ENCODE peak calls at places on chromosome 6, in four cellular contexts. A is cardiac fibroblast, T is astrocyte, K is bronchial epithelial cell. Z is an unnamed sample.

GRCh38 chr6:109349419-109349987 is 32.8 kb downstream of the CD164 start:
- DNase-seq in A (peak; percentile 85), T (peak; percentile 60), K (peak; percentile 95), Z (peak; percentile 85)

GRCh38 chr6:53148684-53149083 is at the start of gene GCM1:
- DNase-seq in A (no peak), T (no peak), K (no peak), Z (no peak)

GRCh38 chr6:134822920-134823430 is 126.9 kb downstream of the ALDH8A1 start:
- DNase-seq in A (peak; percentile 92), T (peak; percentile 66), K (peak; percentile 79), Z (peak; percentile 93)

GRCh38 chr6:56693988-56694387 is 51.3 kb upstream of the DST start:
- DNase-seq in A (no peak), T (peak; percentile 29), K (peak; percentile 77), Z (no peak)

GRCh38 chr6:21593927-21594421 is 423 bp downstream of the SOX4 start:
- DNase-seq in A (peak; percentile 74), T (peak; percentile 65), K (no peak), Z (peak; percentile 67)

GRCh38 chr6:156828280-156828703 is 51.1 kb downstream of the ARID1B start:
- DNase-seq in A (peak; percentile 92), T (peak; percentile 90), K (peak; percentile 91), Z (peak; percentile 97)

GRCh38 chr6:77447254-77447653 is 16.0 kb downstream of the HTR1B start:
- DNase-seq in A (peak; percentile 40), T (peak; percentile 67), K (peak; percentile 54), Z (peak; percentile 72)

GRCh38 chr6:38610050-38610619 is 29.6 kb downstream of the BTBD9 start:
- DNase-seq in A (no peak), T (no peak), K (no peak), Z (no peak)

GRCh38 chr6:86609549-86610388 is 327.6 kb upstream of the HTR1E start:
- DNase-seq in A (no peak), T (no peak), K (no peak), Z (no peak)

GRCh38 chr6:56628105-56628504 is 14.6 kb downstream of the DST start:
- DNase-seq in A (no peak), T (no peak), K (no peak), Z (no peak)

GRCh38 chr6:169824021-169824420 is 72.6 kb downstream of the ERMARD start:
- DNase-seq in A (no peak), T (no peak), K (no peak), Z (no peak)

GRCh38 chr6:163231356-163232014 is 183.0 kb upstream of the QKI start:
- DNase-seq in A (no peak), T (no peak), K (peak; percentile 35), Z (no peak)

GRCh38 chr6:53347250-53347920 is 1.4 kb downstream of the ELOVL5 start:
- DNase-seq in A (peak; percentile 29), T (peak; percentile 41), K (peak; percentile 47), Z (peak; percentile 41)

GRCh38 chr6:60867548-60867947 is 1418.5 kb downstream of the KHDRBS2 start:
- DNase-seq in A (no peak), T (no peak), K (no peak), Z (no peak)

GRCh38 chr6:157571269-157571668 is 190.3 kb downstream of the ZDHHC14 start:
- DNase-seq in A (no peak), T (no peak), K (no peak), Z (no peak)

GRCh38 chr6:136477548-136477947 is 72.7 kb downstream of the MAP7 start:
- DNase-seq in A (no peak), T (no peak), K (no peak), Z (no peak)

GRCh38 chr6:169897601-169898358 is 146.4 kb downstream of the ERMARD start:
- DNase-seq in A (no peak), T (no peak), K (no peak), Z (no peak)

GRCh38 chr6:12509060-12509459 is 207.5 kb upstream of the PHACTR1 start:
- DNase-seq in A (no peak), T (no peak), K (peak; percentile 55), Z (no peak)

GRCh38 chr6:41509596-41509995 is 36.6 kb upstream of the FOXP4 start:
- DNase-seq in A (no peak), T (no peak), K (no peak), Z (no peak)

GRCh38 chr6:158018370-158018771 is 36.7 kb downstream of the SYNJ2 start:
- DNase-seq in A (peak; percentile 74), T (peak; percentile 62), K (no peak), Z (peak; percentile 45)

GRCh38 chr6:153800580-153800979 is 238.5 kb upstream of the OPRM1 start:
- DNase-seq in A (no peak), T (no peak), K (no peak), Z (no peak)

GRCh38 chr6:111985202-111985731 is 68.6 kb upstream of the CCN6 start:
- DNase-seq in A (peak; percentile 97), T (peak; percentile 99), K (peak; percentile 99), Z (peak; percentile 94)

GRCh38 chr6:170050591-170051041 is 240.3 kb downstream of the DLL1 start:
- DNase-seq in A (no peak), T (no peak), K (no peak), Z (no peak)

GRCh38 chr6:25454141-25454540 is 175.0 kb downstream of the CARMIL1 start:
- DNase-seq in A (peak; percentile 48), T (no peak), K (peak; percentile 47), Z (peak; percentile 41)

GRCh38 chr6:33828452-33828763 is 24.6 kb upstream of the MLN start:
- DNase-seq in A (no peak), T (no peak), K (no peak), Z (no peak)

GRCh38 chr6:7073082-7073783 is 34.5 kb upstream of the RREB1 start:
- DNase-seq in A (no peak), T (no peak), K (peak; percentile 47), Z (peak; percentile 15)

GRCh38 chr6:92132446-92132845 is 1286.9 kb downstream of the EPHA7 start:
- DNase-seq in A (no peak), T (no peak), K (peak; percentile 48), Z (no peak)

GRCh38 chr6:141097471-141097870 is 1035.3 kb upstream of the GJE1 start:
- DNase-seq in A (peak; percentile 62), T (no peak), K (peak; percentile 68), Z (peak; percentile 59)

GRCh38 chr6:22145294-22145693 is 151.5 kb downstream of the PRL start:
- DNase-seq in A (no peak), T (no peak), K (no peak), Z (no peak)

GRCh38 chr6:26307830-26308229 is 57.2 kb upstream of the BTN3A2 start:
- DNase-seq in A (no peak), T (no peak), K (peak; percentile 60), Z (no peak)

GRCh38 chr6:157961829-157962228 is 19.8 kb upstream of the SYNJ2 start:
- DNase-seq in A (no peak), T (no peak), K (no peak), Z (no peak)

GRCh38 chr6:104940238-104940880 is 16.5 kb upstream of the LIN28B start:
- DNase-seq in A (no peak), T (no peak), K (no peak), Z (no peak)

GRCh38 chr6:151081658-151082057 is 158.1 kb upstream of the AKAP12 start:
- DNase-seq in A (no peak), T (no peak), K (no peak), Z (no peak)

GRCh38 chr6:140345935-140346334 is 971.5 kb upstream of the CITED2 start:
- DNase-seq in A (peak; percentile 18), T (no peak), K (no peak), Z (no peak)

GRCh38 chr6:145147559-145147958 is 587.8 kb downstream of the EPM2A start:
- DNase-seq in A (peak; percentile 62), T (peak; percentile 65), K (peak; percentile 80), Z (peak; percentile 79)

GRCh38 chr6:42021847-42022754 is 28.2 kb upstream of the TAF8 start:
- DNase-seq in A (no peak), T (no peak), K (no peak), Z (peak; percentile 39)

GRCh38 chr6:135325624-135326424 is 144.7 kb downstream of the MYB start:
- DNase-seq in A (peak; percentile 41), T (no peak), K (peak; percentile 26), Z (peak; percentile 21)

GRCh38 chr6:40295251-40295949 is 291.8 kb downstream of the LRFN2 start:
- DNase-seq in A (no peak), T (no peak), K (peak; percentile 8), Z (peak; percentile 14)

GRCh38 chr6:31203345-31203979 is 33.0 kb upstream of the POU5F1 start:
- DNase-seq in A (peak; percentile 85), T (peak; percentile 71), K (peak; percentile 98), Z (peak; percentile 83)
- H3K4me3 ChIP-seq in A (no peak overlapping the region), T (peak overlapping the region; percentile 64), K (peak overlapping the region; percentile 32), Z (peak overlapping the region; percentile 32)

GRCh38 chr6:2854394-2854982 is 12.8 kb upstream of the SERPINB1 start:
- DNase-seq in A (peak; percentile 92), T (no peak), K (no peak), Z (peak; percentile 45)

GRCh38 chr6:2852514-2852855 is 10.8 kb upstream of the SERPINB1 start:
- DNase-seq in A (no peak), T (no peak), K (no peak), Z (no peak)

GRCh38 chr6:2855061-2855519 is 13.4 kb upstream of the SERPINB1 start:
- DNase-seq in A (peak; percentile 79), T (no peak), K (no peak), Z (no peak)

GRCh38 chr6:2852921-2853322 is 11.3 kb upstream of the SERPINB1 start:
- DNase-seq in A (no peak), T (no peak), K (no peak), Z (no peak)

GRCh38 chr6:2853766-2854393 is 12.2 kb upstream of the SERPINB1 start:
- DNase-seq in A (peak; percentile 94), T (peak; percentile 70), K (peak; percentile 73), Z (peak; percentile 87)
- TF ChIP-seq CTCF in A (peak; percentile 32), T (peak; percentile 39), K (peak; percentile 39), Z (peak; percentile 50)

GRCh38 chr6:35495258-35496035 is 1.4 kb downstream of the TEAD3 start:
- DNase-seq in A (no peak), T (peak; percentile 39), K (peak; percentile 30), Z (no peak)
- H3K4me3 ChIP-seq in A (peak overlapping the region; percentile 65), T (peak overlapping the region; percentile 71), K (peak overlapping the region; percentile 56), Z (peak overlapping the region; percentile 68)

DNA sequence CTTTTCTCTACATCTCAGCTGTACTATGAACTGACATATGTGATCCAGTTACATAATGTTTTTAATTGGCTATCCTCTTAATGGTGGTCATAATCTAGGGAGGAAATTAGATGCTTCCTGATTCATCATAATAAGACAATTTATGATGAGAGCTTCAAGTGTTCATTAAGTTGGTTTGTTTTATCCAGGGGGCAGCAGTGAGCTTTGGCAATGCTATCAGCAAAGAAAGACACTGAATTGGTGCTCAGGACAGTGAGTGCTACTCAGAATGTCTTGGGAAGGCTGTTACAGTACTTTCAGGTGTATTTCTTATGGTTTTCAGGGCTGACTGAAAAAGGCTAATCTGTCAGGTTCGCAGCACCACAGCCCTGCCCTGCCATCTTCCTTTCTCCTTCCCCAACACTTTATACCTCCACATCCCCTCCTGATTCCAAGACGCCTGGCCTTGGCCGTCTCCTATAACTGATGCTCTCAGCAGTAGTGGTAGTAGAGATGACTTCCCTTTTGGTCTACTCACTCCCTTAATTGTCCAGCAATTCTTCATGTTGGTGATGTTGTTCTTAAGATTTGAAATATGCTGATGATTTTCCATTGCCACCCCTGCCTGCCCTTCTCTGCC is 67.0 kb upstream of the TNFAIP3 start:
- DNase-seq in A (peak; percentile 83), T (no peak), K (peak; percentile 79), Z (peak; percentile 76)
- TF ChIP-seq CTCF in A (peak; percentile 69), T (peak; percentile 52), K (peak; percentile 70), Z (peak; percentile 76)

Z was measured in fibroblast of mammary gland.